ENCODE peak calls at places on chromosomes 6 and 20, in seven cellular contexts. Y is IMR-90, T is lower leg skin, I is testis, O is upper lobe of left lung, J is HCT116, G is A549. V is an unnamed sample.

GRCh38 chr6:56314683-56315523 is 67.5 kb upstream of the COL21A1 start:
- DNase-seq in Y (peak; percentile 50), T (no peak), I (peak; percentile 46), O (no peak), J (peak; percentile 52), G (peak; percentile 3), V (peak; percentile 13)

GRCh38 chr6:35370124-35370741 is 27.9 kb downstream of the PPARD start:
- DNase-seq in Y (peak; percentile 95), T (peak; percentile 95), I (peak; percentile 45), O (peak; percentile 85), J (peak; percentile 73), G (peak; percentile 35), V (no peak)

GRCh38 chr20:8616792-8617191 is 452.1 kb upstream of the PLCB4 start:
- DNase-seq in Y (peak; percentile 66), T (no peak), I (no peak), O (no peak), J (no peak), G (no peak), V (no peak)

GRCh38 chr6:127550403-127550802 is 26.6 kb upstream of the C6orf58 start:
- DNase-seq in Y (peak; percentile 76), T (no peak), I (no peak), O (no peak), J (no peak), G (no peak), V (no peak)

GRCh38 chr20:6178537-6178936 is 55.7 kb upstream of the FERMT1 start:
- DNase-seq in Y (peak; percentile 51), T (no peak), I (no peak), O (no peak), J (peak; percentile 22), G (no peak), V (peak; percentile 24)

GRCh38 chr6:25907475-25908014 is 22.9 kb downstream of the SLC17A2 start:
- DNase-seq in Y (no peak), T (no peak), I (no peak), O (no peak), J (no peak), G (no peak), V (no peak)

GRCh38 chr20:582204-582603 is 27.9 kb downstream of the TCF15 start:
- DNase-seq in Y (no peak), T (no peak), I (no peak), O (no peak), J (no peak), G (no peak), V (no peak)

GRCh38 chr6:136823128-136823660 is 802 bp downstream of the PEX7 start:
- DNase-seq in Y (no peak), T (no peak), I (peak; percentile 63), O (peak; percentile 23), J (no peak), G (no peak), V (no peak)

GRCh38 chr6:79949235-79949634 is 1.9 kb upstream of the ELOVL4 start:
- DNase-seq in Y (peak; percentile 75), T (no peak), I (peak; percentile 84), O (peak; percentile 63), J (peak; percentile 85), G (peak; percentile 9), V (peak; percentile 79)

GRCh38 chr6:110398778-110399177 is 16.6 kb downstream of the DDO start:
- DNase-seq in Y (peak; percentile 38), T (no peak), I (no peak), O (no peak), J (no peak), G (no peak), V (no peak)

GRCh38 chr20:18831830-18832229 is 18.2 kb downstream of the SCP2D1 start:
- DNase-seq in Y (peak; percentile 51), T (no peak), I (no peak), O (no peak), J (no peak), G (no peak), V (no peak)

GRCh38 chr20:31718952-31719643 is 3.6 kb downstream of the BCL2L1 start:
- DNase-seq in Y (no peak), T (no peak), I (no peak), O (peak; percentile 52), J (no peak), G (no peak), V (no peak)

GRCh38 chr6:21265264-21266044 is 328.1 kb upstream of the SOX4 start:
- DNase-seq in Y (peak; percentile 5), T (no peak), I (no peak), O (no peak), J (no peak), G (no peak), V (no peak)

GRCh38 chr20:19710336-19710721 is 47.7 kb upstream of the RIN2 start:
- DNase-seq in Y (no peak), T (no peak), I (no peak), O (no peak), J (no peak), G (no peak), V (no peak)

GRCh38 chr6:2111162-2111677 is 134.2 kb downstream of the GMDS start:
- DNase-seq in Y (peak; percentile 89), T (no peak), I (no peak), O (no peak), J (peak; percentile 21), G (no peak), V (no peak)

GRCh38 chr20:58382096-58382495 is 6.9 kb upstream of the VAPB start:
- DNase-seq in Y (no peak), T (no peak), I (no peak), O (no peak), J (no peak), G (no peak), V (no peak)

GRCh38 chr20:48193626-48194025 is 408.3 kb upstream of the SULF2 start:
- DNase-seq in Y (no peak), T (no peak), I (no peak), O (no peak), J (no peak), G (no peak), V (no peak)

GRCh38 chr20:47597090-47597489 is 95.4 kb downstream of the NCOA3 start:
- DNase-seq in Y (no peak), T (no peak), I (no peak), O (no peak), J (no peak), G (no peak), V (no peak)

DNA sequence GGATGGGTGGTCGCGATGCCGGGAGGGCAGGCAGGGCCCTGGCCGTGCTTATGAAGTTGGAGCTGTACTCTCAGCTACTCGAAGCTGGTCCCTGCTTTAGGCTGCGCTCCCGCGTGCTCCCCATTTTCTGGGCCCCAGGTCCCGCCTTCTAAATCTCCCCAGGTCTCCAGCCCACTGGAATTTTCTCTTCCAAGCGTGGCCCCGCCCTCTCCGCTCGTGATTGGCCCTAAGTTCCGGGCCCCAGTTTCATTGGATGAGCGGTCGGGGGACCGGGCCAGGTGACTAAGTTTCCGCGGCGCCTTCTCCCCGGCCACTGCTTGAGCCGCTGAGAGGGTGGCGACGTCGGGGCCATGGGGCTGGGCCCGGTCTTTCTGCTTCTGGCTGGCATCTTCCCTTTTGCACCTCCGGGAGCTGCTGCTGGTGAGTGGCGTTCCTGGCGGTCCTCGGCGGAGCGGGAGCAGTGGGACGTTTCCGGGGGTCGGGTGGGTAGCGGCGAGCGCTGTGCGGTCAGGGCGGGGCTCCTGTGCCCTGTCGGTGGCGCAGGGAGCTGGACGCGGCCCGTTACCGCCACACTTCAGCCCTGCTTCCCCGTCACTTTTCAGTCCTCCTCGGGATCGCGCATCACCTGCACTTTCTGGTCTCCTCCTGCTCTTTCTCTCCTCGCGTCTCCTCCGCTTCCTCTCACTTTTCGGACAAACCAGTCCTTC is at the start of gene MICA:
- DNase-seq in Y (peak; percentile 79), T (peak; percentile 98), I (peak; percentile 95), O (peak; percentile 96), J (peak; percentile 79), G (peak; percentile 93), V (peak; percentile 54)
- TF ChIP-seq POLR2A in Y (peak; percentile 76), T (no peak), I (peak; percentile 44), O (no peak), J (peak; percentile 26), G (peak; percentile 74), V (peak; percentile 27)

DNA sequence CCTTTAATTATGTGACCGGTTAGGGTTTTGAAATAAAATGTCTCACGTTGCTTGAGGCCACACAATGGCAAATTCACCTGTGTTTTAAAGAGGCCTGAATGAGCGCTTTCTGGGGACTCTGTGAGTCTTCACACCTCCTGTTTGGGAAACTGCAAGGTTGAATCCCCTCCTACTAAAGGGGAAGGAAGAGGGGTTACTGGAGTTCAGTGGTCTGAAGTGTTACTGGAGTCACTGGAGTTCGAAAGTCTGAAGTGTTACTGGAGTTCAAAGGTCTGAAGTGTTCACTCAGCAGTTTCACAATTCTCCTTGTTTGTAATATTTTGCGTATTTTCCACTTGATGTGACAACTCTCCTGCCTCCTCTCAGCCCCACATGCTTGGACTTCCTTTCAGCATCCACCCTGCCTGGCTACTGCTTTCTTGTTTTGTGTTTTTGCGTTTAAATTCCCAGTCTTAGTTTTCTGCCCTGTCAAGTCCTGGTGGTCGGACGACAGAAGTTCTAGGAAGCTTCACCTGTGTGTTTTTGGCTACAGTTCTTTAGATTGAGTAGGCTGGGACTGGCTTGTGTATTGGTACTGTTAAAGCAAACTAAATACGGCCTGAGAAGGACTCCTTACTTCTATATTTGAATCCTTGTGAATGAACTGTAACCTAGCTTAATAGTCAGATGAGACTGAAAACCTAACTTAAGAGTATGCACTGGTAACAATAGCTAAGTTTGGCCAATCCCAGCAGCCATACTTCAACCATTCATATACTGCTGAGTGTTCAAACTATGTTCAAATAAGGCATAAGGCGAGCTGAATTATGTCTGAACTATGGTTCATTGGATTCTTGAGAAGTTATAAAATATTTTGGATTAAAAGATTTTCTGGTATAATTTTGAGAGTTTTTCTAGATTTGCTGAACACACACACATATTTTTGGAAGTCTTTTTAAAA is 2.0 kb downstream of the SMPDL3A start:
- DNase-seq in Y (peak; percentile 13), T (no peak), I (no peak), O (peak; percentile 52), J (no peak), G (no peak), V (no peak)
- TF ChIP-seq POLR2A in Y (no peak), T (no peak), I (no peak), O (no peak), J (no peak), G (no peak), V (no peak)

GRCh38 chr6:32058511-32058963 is 20.3 kb downstream of the CYP21A2 start:
- DNase-seq in Y (no peak), T (no peak), I (no peak), O (no peak), J (no peak), G (no peak), V (no peak)
- TF ChIP-seq POLR2A in Y (no peak), T (no peak), I (no peak), O (no peak), J (no peak), G (no peak), V (no peak)

DNA sequence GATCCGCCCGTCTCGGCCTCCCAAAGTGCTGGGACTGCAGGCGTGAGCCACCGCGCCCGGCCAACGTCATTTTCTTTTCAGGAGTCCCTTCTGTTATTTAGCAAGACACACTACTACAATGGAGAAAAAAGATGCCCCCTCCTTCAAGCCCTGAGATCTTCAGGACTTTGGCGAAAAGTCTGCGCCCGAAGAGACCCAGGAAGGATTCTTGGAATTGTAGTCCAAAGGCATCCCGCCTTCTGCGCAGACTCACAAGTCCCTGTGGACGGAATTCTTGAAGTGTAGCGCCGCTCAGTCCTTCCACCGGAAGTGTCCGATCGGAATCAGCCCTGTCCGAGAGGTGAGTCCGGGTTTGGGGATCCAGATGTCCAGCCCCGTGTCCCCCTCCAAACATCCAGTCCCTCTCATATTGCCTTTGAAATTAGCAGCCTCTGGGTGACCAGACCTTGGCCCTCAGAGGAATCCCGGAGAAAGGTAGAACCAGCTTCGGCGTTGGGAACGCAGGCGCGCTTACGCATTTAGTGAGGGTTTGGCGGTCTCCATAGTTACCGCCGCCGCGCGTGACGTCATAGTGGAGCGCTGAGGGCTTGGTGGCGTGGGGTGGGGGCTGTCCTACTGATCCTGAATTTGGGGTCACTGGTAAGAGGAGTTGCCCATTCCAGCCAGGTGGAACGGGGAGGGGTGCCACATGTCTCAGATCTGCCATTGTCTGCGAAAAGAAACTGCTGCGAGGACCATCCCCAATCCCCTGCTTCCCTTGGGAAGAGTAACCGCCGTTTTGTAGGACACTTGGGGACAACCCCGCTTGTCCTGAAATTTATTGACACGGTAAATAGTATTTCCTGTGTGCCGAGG is 490 bp downstream of the ZNF165 start:
- DNase-seq in Y (peak; percentile 98), T (peak; percentile 98), I (peak; percentile 95), O (peak; percentile 95), J (peak; percentile 97), G (peak; percentile 77), V (peak; percentile 96)
- TF ChIP-seq POLR2A in Y (peak; percentile 14), T (no peak), I (no peak), O (no peak), J (no peak), G (no peak), V (peak; percentile 73)